ENCODE peak calls at places on chromosome 18, in nine cellular contexts. One of them, this sample, is unnamed.

GRCh38 chr18:9732031-9732430 is 23.9 kb downstream of the RAB31 start:
- DNase-seq in stimulated activated CD8-positive, alpha-beta memory T cell treated with anti-CD3 and anti-CD28 coated beads, Interleukin-4, amount 100 ng/mL, for 24 hours: no peak
- DNase-seq in neural crest cell: no peak
- DNase-seq in DMS153: no peak
- DNase-seq in CD8-positive, alpha-beta T cell: no peak
- DNase-seq in PC-3: no peak
- DNase-seq in GM10248: no peak
- DNase-seq in AG08395: no peak
- DNase-seq in activated gamma-delta T cell: no peak
- DNase-seq in this sample: no peak

GRCh38 chr18:57586243-57587049 is at the start of gene FECH:
- DNase-seq in stimulated activated CD8-positive, alpha-beta memory T cell treated with anti-CD3 and anti-CD28 coated beads, Interleukin-4, amount 100 ng/mL, for 24 hours: peak
- DNase-seq in neural crest cell: peak
- DNase-seq in DMS153: peak
- DNase-seq in CD8-positive, alpha-beta T cell: peak
- DNase-seq in PC-3: peak
- DNase-seq in GM10248: peak
- DNase-seq in AG08395: peak
- DNase-seq in activated gamma-delta T cell: peak
- DNase-seq in this sample: peak

GRCh38 chr18:69898241-69898861 is 49.3 kb downstream of the CD226 start:
- DNase-seq in stimulated activated CD8-positive, alpha-beta memory T cell treated with anti-CD3 and anti-CD28 coated beads, Interleukin-4, amount 100 ng/mL, for 24 hours: no peak
- DNase-seq in neural crest cell: no peak
- DNase-seq in DMS153: no peak
- DNase-seq in CD8-positive, alpha-beta T cell: peak
- DNase-seq in PC-3: no peak
- DNase-seq in GM10248: peak
- DNase-seq in AG08395: no peak
- DNase-seq in activated gamma-delta T cell: no peak
- DNase-seq in this sample: peak

GRCh38 chr18:74152906-74153305 is 4.6 kb downstream of the TIMM21 start:
- DNase-seq in stimulated activated CD8-positive, alpha-beta memory T cell treated with anti-CD3 and anti-CD28 coated beads, Interleukin-4, amount 100 ng/mL, for 24 hours: no peak
- DNase-seq in neural crest cell: no peak
- DNase-seq in DMS153: no peak
- DNase-seq in CD8-positive, alpha-beta T cell: no peak
- DNase-seq in PC-3: no peak
- DNase-seq in GM10248: no peak
- DNase-seq in AG08395: no peak
- DNase-seq in activated gamma-delta T cell: no peak
- DNase-seq in this sample: no peak

GRCh38 chr18:31204833-31205232 is 42.2 kb upstream of the DSC1 start:
- DNase-seq in stimulated activated CD8-positive, alpha-beta memory T cell treated with anti-CD3 and anti-CD28 coated beads, Interleukin-4, amount 100 ng/mL, for 24 hours: no peak
- DNase-seq in neural crest cell: no peak
- DNase-seq in DMS153: no peak
- DNase-seq in CD8-positive, alpha-beta T cell: no peak
- DNase-seq in PC-3: no peak
- DNase-seq in GM10248: no peak
- DNase-seq in AG08395: no peak
- DNase-seq in activated gamma-delta T cell: no peak
- DNase-seq in this sample: no peak

GRCh38 chr18:37662099-37662498 is 96.5 kb upstream of the CELF4 start:
- DNase-seq in stimulated activated CD8-positive, alpha-beta memory T cell treated with anti-CD3 and anti-CD28 coated beads, Interleukin-4, amount 100 ng/mL, for 24 hours: no peak
- DNase-seq in neural crest cell: no peak
- DNase-seq in DMS153: no peak
- DNase-seq in CD8-positive, alpha-beta T cell: no peak
- DNase-seq in PC-3: no peak
- DNase-seq in GM10248: no peak
- DNase-seq in AG08395: no peak
- DNase-seq in activated gamma-delta T cell: no peak
- DNase-seq in this sample: no peak

GRCh38 chr18:12403601-12404506 is 3.9 kb upstream of the PRELID3A start:
- DNase-seq in stimulated activated CD8-positive, alpha-beta memory T cell treated with anti-CD3 and anti-CD28 coated beads, Interleukin-4, amount 100 ng/mL, for 24 hours: no peak
- DNase-seq in neural crest cell: no peak
- DNase-seq in DMS153: no peak
- DNase-seq in CD8-positive, alpha-beta T cell: no peak
- DNase-seq in PC-3: peak
- DNase-seq in GM10248: no peak
- DNase-seq in AG08395: peak
- DNase-seq in activated gamma-delta T cell: no peak
- DNase-seq in this sample: no peak

GRCh38 chr18:22285299-22286140 is 116.1 kb downstream of the GATA6 start:
- DNase-seq in stimulated activated CD8-positive, alpha-beta memory T cell treated with anti-CD3 and anti-CD28 coated beads, Interleukin-4, amount 100 ng/mL, for 24 hours: no peak
- DNase-seq in neural crest cell: no peak
- DNase-seq in DMS153: no peak
- DNase-seq in CD8-positive, alpha-beta T cell: no peak
- DNase-seq in PC-3: peak
- DNase-seq in GM10248: no peak
- DNase-seq in AG08395: peak
- DNase-seq in activated gamma-delta T cell: no peak
- DNase-seq in this sample: no peak

GRCh38 chr18:59691046-59691395 is 6.2 kb downstream of the CCBE1 start:
- DNase-seq in stimulated activated CD8-positive, alpha-beta memory T cell treated with anti-CD3 and anti-CD28 coated beads, Interleukin-4, amount 100 ng/mL, for 24 hours: no peak
- DNase-seq in neural crest cell: no peak
- DNase-seq in DMS153: peak
- DNase-seq in CD8-positive, alpha-beta T cell: no peak
- DNase-seq in PC-3: peak
- DNase-seq in GM10248: no peak
- DNase-seq in AG08395: peak
- DNase-seq in activated gamma-delta T cell: no peak
- DNase-seq in this sample: no peak

GRCh38 chr18:74501386-74501785 is 5.2 kb downstream of the CNDP2 start:
- DNase-seq in stimulated activated CD8-positive, alpha-beta memory T cell treated with anti-CD3 and anti-CD28 coated beads, Interleukin-4, amount 100 ng/mL, for 24 hours: no peak
- DNase-seq in neural crest cell: no peak
- DNase-seq in DMS153: no peak
- DNase-seq in CD8-positive, alpha-beta T cell: no peak
- DNase-seq in PC-3: no peak
- DNase-seq in GM10248: no peak
- DNase-seq in AG08395: no peak
- DNase-seq in activated gamma-delta T cell: no peak
- DNase-seq in this sample: no peak

GRCh38 chr18:49510393-49511115 is 23.5 kb upstream of the C18orf32 start:
- DNase-seq in stimulated activated CD8-positive, alpha-beta memory T cell treated with anti-CD3 and anti-CD28 coated beads, Interleukin-4, amount 100 ng/mL, for 24 hours: no peak
- DNase-seq in neural crest cell: peak
- DNase-seq in DMS153: peak
- DNase-seq in CD8-positive, alpha-beta T cell: peak
- DNase-seq in PC-3: peak
- DNase-seq in GM10248: peak
- DNase-seq in AG08395: peak
- DNase-seq in activated gamma-delta T cell: no peak
- DNase-seq in this sample: peak

GRCh38 chr18:36309436-36310391 is 12.2 kb downstream of the FHOD3 start:
- DNase-seq in stimulated activated CD8-positive, alpha-beta memory T cell treated with anti-CD3 and anti-CD28 coated beads, Interleukin-4, amount 100 ng/mL, for 24 hours: no peak
- DNase-seq in neural crest cell: no peak
- DNase-seq in DMS153: no peak
- DNase-seq in CD8-positive, alpha-beta T cell: no peak
- DNase-seq in PC-3: peak
- DNase-seq in GM10248: no peak
- DNase-seq in AG08395: peak
- DNase-seq in activated gamma-delta T cell: no peak
- DNase-seq in this sample: no peak

GRCh38 chr18:63339920-63340484 is 20.4 kb upstream of the BCL2 start:
- DNase-seq in stimulated activated CD8-positive, alpha-beta memory T cell treated with anti-CD3 and anti-CD28 coated beads, Interleukin-4, amount 100 ng/mL, for 24 hours: no peak
- DNase-seq in neural crest cell: peak
- DNase-seq in DMS153: no peak
- DNase-seq in CD8-positive, alpha-beta T cell: peak
- DNase-seq in PC-3: peak
- DNase-seq in GM10248: no peak
- DNase-seq in AG08395: no peak
- DNase-seq in activated gamma-delta T cell: no peak
- DNase-seq in this sample: no peak

GRCh38 chr18:79575891-79576685 is 103.5 kb upstream of the CTDP1 start:
- DNase-seq in stimulated activated CD8-positive, alpha-beta memory T cell treated with anti-CD3 and anti-CD28 coated beads, Interleukin-4, amount 100 ng/mL, for 24 hours: no peak
- DNase-seq in neural crest cell: no peak
- DNase-seq in DMS153: peak
- DNase-seq in CD8-positive, alpha-beta T cell: no peak
- DNase-seq in PC-3: no peak
- DNase-seq in GM10248: no peak
- DNase-seq in AG08395: peak
- DNase-seq in activated gamma-delta T cell: no peak
- DNase-seq in this sample: no peak

GRCh38 chr18:74790451-74790850 is 192.8 kb downstream of the ZNF407 start:
- DNase-seq in stimulated activated CD8-positive, alpha-beta memory T cell treated with anti-CD3 and anti-CD28 coated beads, Interleukin-4, amount 100 ng/mL, for 24 hours: no peak
- DNase-seq in neural crest cell: no peak
- DNase-seq in DMS153: no peak
- DNase-seq in CD8-positive, alpha-beta T cell: no peak
- DNase-seq in PC-3: no peak
- DNase-seq in GM10248: no peak
- DNase-seq in AG08395: no peak
- DNase-seq in activated gamma-delta T cell: no peak
- DNase-seq in this sample: no peak

GRCh38 chr18:5066380-5066977 is 130.6 kb downstream of the AKAIN1 start:
- DNase-seq in stimulated activated CD8-positive, alpha-beta memory T cell treated with anti-CD3 and anti-CD28 coated beads, Interleukin-4, amount 100 ng/mL, for 24 hours: no peak
- DNase-seq in neural crest cell: no peak
- DNase-seq in DMS153: no peak
- DNase-seq in CD8-positive, alpha-beta T cell: no peak
- DNase-seq in PC-3: no peak
- DNase-seq in GM10248: no peak
- DNase-seq in AG08395: no peak
- DNase-seq in activated gamma-delta T cell: no peak
- DNase-seq in this sample: no peak

GRCh38 chr18:13823707-13824395 is at the start of gene MC5R:
- DNase-seq in stimulated activated CD8-positive, alpha-beta memory T cell treated with anti-CD3 and anti-CD28 coated beads, Interleukin-4, amount 100 ng/mL, for 24 hours: peak
- DNase-seq in neural crest cell: peak
- DNase-seq in DMS153: no peak
- DNase-seq in CD8-positive, alpha-beta T cell: peak
- DNase-seq in PC-3: peak
- DNase-seq in GM10248: peak
- DNase-seq in AG08395: peak
- DNase-seq in activated gamma-delta T cell: peak
- DNase-seq in this sample: peak

GRCh38 chr18:6598657-6599056 is 130.9 kb upstream of the ARHGAP28 start:
- DNase-seq in stimulated activated CD8-positive, alpha-beta memory T cell treated with anti-CD3 and anti-CD28 coated beads, Interleukin-4, amount 100 ng/mL, for 24 hours: no peak
- DNase-seq in neural crest cell: no peak
- DNase-seq in DMS153: no peak
- DNase-seq in CD8-positive, alpha-beta T cell: no peak
- DNase-seq in PC-3: no peak
- DNase-seq in GM10248: no peak
- DNase-seq in AG08395: no peak
- DNase-seq in activated gamma-delta T cell: no peak
- DNase-seq in this sample: no peak

GRCh38 chr18:73797419-73797818 is 350.2 kb downstream of the FBXO15 start:
- DNase-seq in stimulated activated CD8-positive, alpha-beta memory T cell treated with anti-CD3 and anti-CD28 coated beads, Interleukin-4, amount 100 ng/mL, for 24 hours: no peak
- DNase-seq in neural crest cell: no peak
- DNase-seq in DMS153: no peak
- DNase-seq in CD8-positive, alpha-beta T cell: no peak
- DNase-seq in PC-3: no peak
- DNase-seq in GM10248: no peak
- DNase-seq in AG08395: no peak
- DNase-seq in activated gamma-delta T cell: no peak
- DNase-seq in this sample: no peak

GRCh38 chr18:58128286-58129018 is 84.4 kb downstream of the NEDD4L start:
- DNase-seq in stimulated activated CD8-positive, alpha-beta memory T cell treated with anti-CD3 and anti-CD28 coated beads, Interleukin-4, amount 100 ng/mL, for 24 hours: no peak
- DNase-seq in neural crest cell: no peak
- DNase-seq in DMS153: no peak
- DNase-seq in CD8-positive, alpha-beta T cell: no peak
- DNase-seq in PC-3: no peak
- DNase-seq in GM10248: no peak
- DNase-seq in AG08395: no peak
- DNase-seq in activated gamma-delta T cell: no peak
- DNase-seq in this sample: no peak

GRCh38 chr18:11042247-11042646 is 107.1 kb downstream of the PIEZO2 start:
- DNase-seq in stimulated activated CD8-positive, alpha-beta memory T cell treated with anti-CD3 and anti-CD28 coated beads, Interleukin-4, amount 100 ng/mL, for 24 hours: no peak
- DNase-seq in neural crest cell: no peak
- DNase-seq in DMS153: no peak
- DNase-seq in CD8-positive, alpha-beta T cell: no peak
- DNase-seq in PC-3: no peak
- DNase-seq in GM10248: no peak
- DNase-seq in AG08395: no peak
- DNase-seq in activated gamma-delta T cell: no peak
- DNase-seq in this sample: no peak

GRCh38 chr18:62937065-62937464 is 221.7 kb downstream of the PHLPP1 start:
- DNase-seq in stimulated activated CD8-positive, alpha-beta memory T cell treated with anti-CD3 and anti-CD28 coated beads, Interleukin-4, amount 100 ng/mL, for 24 hours: no peak
- DNase-seq in neural crest cell: no peak
- DNase-seq in DMS153: no peak
- DNase-seq in CD8-positive, alpha-beta T cell: no peak
- DNase-seq in PC-3: peak
- DNase-seq in GM10248: no peak
- DNase-seq in AG08395: peak
- DNase-seq in activated gamma-delta T cell: no peak
- DNase-seq in this sample: no peak

GRCh38 chr18:24014062-24014985 is at the start of gene TTC39C:
- DNase-seq in stimulated activated CD8-positive, alpha-beta memory T cell treated with anti-CD3 and anti-CD28 coated beads, Interleukin-4, amount 100 ng/mL, for 24 hours: peak
- DNase-seq in neural crest cell: peak
- DNase-seq in DMS153: no peak
- DNase-seq in CD8-positive, alpha-beta T cell: peak
- DNase-seq in PC-3: peak
- DNase-seq in GM10248: peak
- DNase-seq in AG08395: peak
- DNase-seq in activated gamma-delta T cell: peak
- DNase-seq in this sample: peak

GRCh38 chr18:76494181-76494540 is 881 bp downstream of the ZNF516 start:
- DNase-seq in stimulated activated CD8-positive, alpha-beta memory T cell treated with anti-CD3 and anti-CD28 coated beads, Interleukin-4, amount 100 ng/mL, for 24 hours: no peak
- DNase-seq in neural crest cell: peak
- DNase-seq in DMS153: no peak
- DNase-seq in CD8-positive, alpha-beta T cell: no peak
- DNase-seq in PC-3: no peak
- DNase-seq in GM10248: no peak
- DNase-seq in AG08395: no peak
- DNase-seq in activated gamma-delta T cell: no peak
- DNase-seq in this sample: peak

GRCh38 chr18:31562726-31563125 is 29.0 kb upstream of the TTR start:
- DNase-seq in stimulated activated CD8-positive, alpha-beta memory T cell treated with anti-CD3 and anti-CD28 coated beads, Interleukin-4, amount 100 ng/mL, for 24 hours: no peak
- DNase-seq in neural crest cell: no peak
- DNase-seq in DMS153: no peak
- DNase-seq in CD8-positive, alpha-beta T cell: no peak
- DNase-seq in PC-3: no peak
- DNase-seq in GM10248: no peak
- DNase-seq in AG08395: no peak
- DNase-seq in activated gamma-delta T cell: no peak
- DNase-seq in this sample: no peak

GRCh38 chr18:48031011-48031480 is 100.6 kb upstream of the SMAD2 start:
- DNase-seq in stimulated activated CD8-positive, alpha-beta memory T cell treated with anti-CD3 and anti-CD28 coated beads, Interleukin-4, amount 100 ng/mL, for 24 hours: no peak
- DNase-seq in neural crest cell: peak
- DNase-seq in DMS153: peak
- DNase-seq in CD8-positive, alpha-beta T cell: no peak
- DNase-seq in PC-3: peak
- DNase-seq in GM10248: peak
- DNase-seq in AG08395: peak
- DNase-seq in activated gamma-delta T cell: no peak
- DNase-seq in this sample: no peak

This sample was measured in natural killer cell.